ENCODE peak calls at places on chromosomes 5 and 9, in eight cellular contexts. K is GM23338, N is HCT116, R is neural progenitor cell, J is SK-N-SH, U is GM23248, W is OCI-LY7, O is hepatocyte. C is an unnamed sample.

GRCh38 chr5:119355636-119356383 is at the start of gene TNFAIP8:
- DNase-seq in K (peak), N (no peak), R (peak), J (peak), U (peak), W (peak), O (peak), C (peak)

GRCh38 chr5:73018892-73019291 is 63.1 kb downstream of the FCHO2 start:
- DNase-seq in K (no peak), N (no peak), R (no peak), J (no peak), U (no peak), W (no peak), O (no peak), C (no peak)

GRCh38 chr5:82182662-82183061 is 95.5 kb downstream of the RPS23 start:
- DNase-seq in K (no peak), N (no peak), R (no peak), J (no peak), U (no peak), W (no peak), O (no peak), C (no peak)

GRCh38 chr5:61306531-61307195 is 25.4 kb upstream of the ZSWIM6 start:
- DNase-seq in K (no peak), N (no peak), R (no peak), J (no peak), U (peak), W (no peak), O (peak), C (no peak)

GRCh38 chr9:27151693-27152397 is 42.8 kb downstream of the TEK start:
- DNase-seq in K (no peak), N (no peak), R (no peak), J (no peak), U (peak), W (no peak), O (no peak), C (peak)

GRCh38 chr5:179142434-179143198 is 82.4 kb downstream of the ZNF354C start:
- DNase-seq in K (no peak), N (no peak), R (no peak), J (peak), U (peak), W (no peak), O (no peak), C (peak)

GRCh38 chr5:86118542-86118941 is 499.2 kb upstream of the COX7C start:
- DNase-seq in K (peak), N (peak), R (no peak), J (no peak), U (no peak), W (peak), O (no peak), C (peak)

GRCh38 chr9:105385372-105385985 is 62.4 kb upstream of the FSD1L start:
- DNase-seq in K (peak), N (no peak), R (no peak), J (no peak), U (no peak), W (peak), O (no peak), C (no peak)

GRCh38 chr9:122180633-122181032 is 20.9 kb downstream of the MORN5 start:
- DNase-seq in K (no peak), N (peak), R (no peak), J (no peak), U (peak), W (no peak), O (peak), C (peak)

GRCh38 chr5:35205606-35206005 is 24.7 kb downstream of the PRLR start:
- DNase-seq in K (no peak), N (no peak), R (no peak), J (no peak), U (no peak), W (no peak), O (no peak), C (no peak)

GRCh38 chr9:78439866-78440830 is 143.2 kb downstream of the PSAT1 start:
- DNase-seq in K (no peak), N (no peak), R (peak), J (peak), U (no peak), W (no peak), O (no peak), C (no peak)

GRCh38 chr9:23557691-23558090 is 268.3 kb downstream of the ELAVL2 start:
- DNase-seq in K (no peak), N (no peak), R (no peak), J (no peak), U (no peak), W (no peak), O (no peak), C (no peak)

GRCh38 chr9:23552876-23553275 is 273.2 kb downstream of the ELAVL2 start:
- DNase-seq in K (no peak), N (no peak), R (no peak), J (no peak), U (no peak), W (no peak), O (no peak), C (no peak)

GRCh38 chr9:23554691-23555090 is 271.3 kb downstream of the ELAVL2 start:
- DNase-seq in K (no peak), N (no peak), R (no peak), J (no peak), U (no peak), W (no peak), O (no peak), C (no peak)

GRCh38 chr9:23556459-23556858 is 269.6 kb downstream of the ELAVL2 start:
- DNase-seq in K (no peak), N (no peak), R (no peak), J (no peak), U (no peak), W (no peak), O (no peak), C (peak)

GRCh38 chr9:23555849-23556248 is 270.2 kb downstream of the ELAVL2 start:
- DNase-seq in K (peak), N (no peak), R (peak), J (no peak), U (no peak), W (no peak), O (no peak), C (no peak)
- TF ChIP-seq EZH2phosphoT487 in K (no peak), N (no peak), R (no peak), J (no peak), U (no peak), W (no peak), O (no peak), C (no peak)

GRCh38 chr5:126920291-126920690 is 110.1 kb downstream of the MARCHF3 start:
- DNase-seq in K (no peak), N (no peak), R (no peak), J (no peak), U (peak), W (no peak), O (no peak), C (no peak)
- TF ChIP-seq EZH2phosphoT487 in K (no peak), N (no peak), R (no peak), J (no peak), U (no peak), W (no peak), O (no peak), C (no peak)

GRCh38 chr9:117307701-117308100 is 107.2 kb downstream of the ASTN2 start:
- DNase-seq in K (no peak), N (no peak), R (no peak), J (no peak), U (no peak), W (no peak), O (no peak), C (no peak)
- TF ChIP-seq EZH2phosphoT487 in K (no peak), N (no peak), R (no peak), J (no peak), U (no peak), W (no peak), O (no peak), C (no peak)

GRCh38 chr5:178114325-178115135 is 1.2 kb downstream of the N4BP3 start:
- DNase-seq in K (peak), N (no peak), R (peak), J (no peak), U (peak), W (peak), O (no peak), C (no peak)

GRCh38 chr5:178112545-178112944 is 787 bp upstream of the N4BP3 start:
- DNase-seq in K (no peak), N (no peak), R (no peak), J (no peak), U (no peak), W (no peak), O (no peak), C (no peak)

GRCh38 chr5:178111925-178112324 is 1.4 kb upstream of the N4BP3 start:
- DNase-seq in K (no peak), N (no peak), R (no peak), J (peak), U (peak), W (no peak), O (peak), C (no peak)

GRCh38 chr5:178113841-178114324 is 551 bp downstream of the N4BP3 start:
- DNase-seq in K (peak), N (no peak), R (peak), J (peak), U (no peak), W (peak), O (no peak), C (no peak)

DNA sequence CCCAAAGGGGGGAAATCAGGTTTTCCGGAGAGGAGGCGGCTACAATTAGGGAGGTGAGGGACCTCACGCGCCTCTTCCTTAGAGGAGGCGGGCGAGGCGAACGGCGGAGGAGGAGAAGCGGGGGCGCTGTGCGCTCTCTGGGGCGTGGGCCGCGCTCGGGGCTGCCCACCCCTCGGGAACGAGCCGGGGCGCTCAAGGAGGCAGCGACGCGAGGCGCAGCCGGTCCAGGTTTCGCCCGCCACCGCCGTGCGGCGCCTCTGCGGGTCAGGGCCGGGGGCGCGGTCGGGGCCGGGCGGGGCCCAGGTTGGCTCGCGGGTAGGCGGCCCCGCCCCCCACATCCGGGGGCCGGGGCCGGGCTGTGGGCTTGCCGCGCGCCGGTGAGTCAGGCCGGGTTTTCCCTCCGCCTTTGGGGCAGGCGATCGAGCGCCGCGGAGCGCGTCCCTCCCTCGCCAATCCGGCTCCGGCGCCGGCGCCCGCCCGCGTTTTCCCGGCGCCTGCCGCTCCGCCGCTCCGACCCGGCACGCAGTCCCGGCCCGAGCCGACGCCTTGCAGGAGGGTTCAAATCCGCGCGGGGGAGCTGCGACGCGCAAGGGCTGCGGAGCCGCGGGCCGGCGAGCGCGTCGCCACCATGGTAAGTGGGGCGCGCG is at the start of gene N4BP3:
- DNase-seq in K (peak), N (peak), R (peak), J (peak), U (peak), W (peak), O (peak), C (peak)
- TF ChIP-seq EZH2phosphoT487 in K (no peak), N (no peak), R (no peak), J (no peak), U (no peak), W (no peak), O (no peak), C (no peak)

GRCh38 chr5:135266301-135266630 is 132.8 kb downstream of the MACROH2A1 start:
- DNase-seq in K (no peak), N (no peak), R (no peak), J (no peak), U (no peak), W (no peak), O (no peak), C (no peak)
- TF ChIP-seq EZH2phosphoT487 in K (no peak), N (no peak), R (no peak), J (no peak), U (no peak), W (no peak), O (no peak), C (no peak)

DNA sequence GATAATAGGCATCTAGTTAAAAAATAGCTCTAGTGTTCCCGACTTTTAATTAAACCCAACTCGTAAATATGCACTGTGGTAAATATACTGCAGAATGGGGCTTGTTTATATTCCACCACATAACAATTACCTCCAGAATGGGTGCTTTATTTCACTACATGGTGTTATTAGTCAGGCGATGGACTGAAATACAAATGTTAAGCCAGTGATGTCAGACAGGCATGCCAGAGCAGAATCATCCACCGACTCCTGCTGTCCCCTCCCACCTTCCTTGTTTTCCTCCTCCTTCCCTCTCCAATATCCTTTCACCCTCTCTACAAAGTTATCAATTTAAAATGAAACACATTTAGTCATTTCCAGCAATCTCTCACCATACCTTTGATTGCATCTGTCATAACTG is 287.0 kb downstream of the SPATA31D1 start:
- DNase-seq in K (no peak), N (no peak), R (no peak), J (no peak), U (peak), W (no peak), O (no peak), C (no peak)
- TF ChIP-seq EZH2phosphoT487 in K (no peak), N (no peak), R (no peak), J (no peak), U (no peak), W (no peak), O (no peak), C (no peak)

DNA sequence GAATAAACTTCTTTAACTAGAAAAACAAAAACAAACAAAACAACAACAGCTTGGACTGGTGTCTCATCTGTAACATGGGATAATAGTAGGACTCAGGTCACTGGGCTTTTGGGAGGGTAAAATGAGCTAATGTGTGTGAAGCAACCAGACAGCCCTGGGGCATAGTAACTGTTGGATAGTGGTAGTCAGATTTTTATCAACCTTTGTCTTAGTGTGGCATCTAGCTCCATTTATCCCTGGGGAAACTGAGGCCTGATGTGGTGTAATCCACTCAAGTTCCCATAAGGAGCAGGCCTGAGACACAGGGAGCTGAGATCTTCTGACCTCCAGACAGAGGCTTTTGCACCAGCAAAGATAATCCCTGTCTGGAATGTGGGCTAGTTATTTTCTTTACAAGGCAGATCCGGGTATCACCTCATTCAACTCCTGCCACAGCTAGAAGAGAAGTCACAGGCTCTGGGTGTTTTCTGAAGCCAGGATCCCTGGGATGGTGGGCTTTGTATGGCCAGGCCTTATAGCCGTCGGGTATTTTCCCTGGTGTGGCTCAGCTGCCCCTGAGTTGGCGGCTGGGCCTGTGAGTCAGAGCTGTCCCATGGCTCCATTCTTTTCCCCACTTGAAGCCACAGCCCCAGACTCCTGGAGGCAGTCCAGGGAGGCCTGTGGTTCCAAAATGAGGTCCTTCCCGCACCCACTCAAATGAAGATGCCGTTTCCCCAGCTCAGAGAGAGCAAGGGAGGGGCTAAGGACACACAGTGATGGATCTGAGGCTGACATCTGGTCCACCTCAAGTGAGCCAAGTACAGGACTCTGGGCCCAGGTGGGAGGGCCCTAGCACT is 26.1 kb upstream of the CSF1R start:
- DNase-seq in K (no peak), N (no peak), R (peak), J (peak), U (peak), W (no peak), O (peak), C (peak)
- TF ChIP-seq EZH2phosphoT487 in K (no peak), N (no peak), R (no peak), J (no peak), U (no peak), W (no peak), O (no peak), C (no peak)

GRCh38 chr9:134469041-134469875 is 143.0 kb downstream of the RXRA start:
- DNase-seq in K (no peak), N (no peak), R (no peak), J (no peak), U (peak), W (no peak), O (peak), C (no peak)
- TF ChIP-seq EZH2phosphoT487 in K (no peak), N (no peak), R (no peak), J (no peak), U (no peak), W (no peak), O (no peak), C (no peak)

C was measured in PC-3.